ENCODE peak calls at places on chromosome X, in seven cellular contexts. B, V, G, H, R, S and W are unnamed samples.

GRCh38 chrX:137432609-137433008 is 133.3 kb upstream of the ZIC3 start:
- DNase-seq in B (no peak), V (no peak), G (no peak), H (peak), R (no peak), S (peak), W (no peak)

GRCh38 chrX:13092455-13092941 is 48.1 kb upstream of the FAM9C start:
- DNase-seq in B (peak), V (peak), G (no peak), H (no peak), R (peak), S (no peak), W (no peak)

GRCh38 chrX:2371026-2371778 is 129.6 kb downstream of the DHRSX start:
- DNase-seq in B (no peak), V (no peak), G (no peak), H (no peak), R (no peak), S (no peak), W (no peak)

GRCh38 chrX:123590842-123591491 is 141.9 kb downstream of the THOC2 start:
- DNase-seq in B (no peak), V (no peak), G (no peak), H (peak), R (no peak), S (peak), W (no peak)

GRCh38 chrX:10117864-10118377 is 38.9 kb upstream of the CLCN4 start:
- DNase-seq in B (no peak), V (no peak), G (no peak), H (no peak), R (no peak), S (no peak), W (no peak)

GRCh38 chrX:66166671-66167070 is 2.6 kb downstream of the HEPH start:
- DNase-seq in B (no peak), V (no peak), G (no peak), H (no peak), R (no peak), S (no peak), W (no peak)

GRCh38 chrX:9166566-9166909 is 132.6 kb upstream of the FAM9B start:
- DNase-seq in B (no peak), V (no peak), G (peak), H (no peak), R (no peak), S (no peak), W (no peak)

GRCh38 chrX:39167791-39168190 is 366.5 kb downstream of the MID1IP1 start:
- DNase-seq in B (no peak), V (no peak), G (no peak), H (no peak), R (no peak), S (peak), W (no peak)

GRCh38 chrX:65871671-65872311 is 168.1 kb downstream of the VSIG4 start:
- DNase-seq in B (no peak), V (peak), G (no peak), H (peak), R (no peak), S (peak), W (no peak)

DNA sequence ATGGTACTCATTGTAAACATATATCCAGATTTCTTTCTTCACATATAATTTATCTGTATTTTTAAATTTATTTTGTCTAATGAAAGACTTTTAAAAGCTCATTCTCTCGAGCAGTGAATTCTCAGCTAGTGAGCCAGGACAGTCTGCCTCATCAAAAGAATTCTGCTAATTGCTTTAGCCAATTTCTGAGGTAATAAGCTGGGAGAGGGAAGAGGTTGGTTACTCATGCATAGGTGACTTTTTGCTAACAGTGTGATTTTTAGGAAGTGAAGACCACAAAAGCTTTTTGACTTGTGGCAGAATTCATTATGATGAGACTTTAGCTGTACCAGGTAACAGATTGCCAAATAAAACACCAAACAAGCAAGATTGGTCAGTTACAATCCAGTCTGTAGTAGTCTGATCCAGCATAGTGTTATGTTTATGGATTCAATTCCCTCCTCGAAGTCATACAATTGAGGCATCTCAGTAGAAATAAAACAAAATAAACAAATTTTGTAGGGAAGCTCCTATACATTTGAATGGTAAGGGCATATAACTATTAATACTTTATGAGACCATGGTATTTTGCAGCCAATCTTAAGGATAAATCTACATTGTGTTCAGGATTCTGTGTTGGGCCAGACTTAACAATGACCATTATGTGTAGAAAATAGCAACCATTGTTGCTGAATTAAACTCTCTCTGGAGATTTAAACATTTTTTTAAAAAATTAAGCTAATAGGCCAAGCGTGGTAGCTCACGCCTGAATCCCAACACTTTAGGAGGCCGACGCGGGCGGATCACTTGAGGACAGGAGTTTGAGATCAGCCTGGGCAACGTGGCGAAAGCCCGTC is 21.3 kb downstream of the PLS3 start:
- DNase-seq in B (no peak), V (no peak), G (no peak), H (peak), R (no peak), S (no peak), W (no peak)
- H3K4me3 ChIP-seq in B (no peak), V (no peak), G (no peak), H (no peak), R (no peak), S (no peak), W (no peak)

DNA sequence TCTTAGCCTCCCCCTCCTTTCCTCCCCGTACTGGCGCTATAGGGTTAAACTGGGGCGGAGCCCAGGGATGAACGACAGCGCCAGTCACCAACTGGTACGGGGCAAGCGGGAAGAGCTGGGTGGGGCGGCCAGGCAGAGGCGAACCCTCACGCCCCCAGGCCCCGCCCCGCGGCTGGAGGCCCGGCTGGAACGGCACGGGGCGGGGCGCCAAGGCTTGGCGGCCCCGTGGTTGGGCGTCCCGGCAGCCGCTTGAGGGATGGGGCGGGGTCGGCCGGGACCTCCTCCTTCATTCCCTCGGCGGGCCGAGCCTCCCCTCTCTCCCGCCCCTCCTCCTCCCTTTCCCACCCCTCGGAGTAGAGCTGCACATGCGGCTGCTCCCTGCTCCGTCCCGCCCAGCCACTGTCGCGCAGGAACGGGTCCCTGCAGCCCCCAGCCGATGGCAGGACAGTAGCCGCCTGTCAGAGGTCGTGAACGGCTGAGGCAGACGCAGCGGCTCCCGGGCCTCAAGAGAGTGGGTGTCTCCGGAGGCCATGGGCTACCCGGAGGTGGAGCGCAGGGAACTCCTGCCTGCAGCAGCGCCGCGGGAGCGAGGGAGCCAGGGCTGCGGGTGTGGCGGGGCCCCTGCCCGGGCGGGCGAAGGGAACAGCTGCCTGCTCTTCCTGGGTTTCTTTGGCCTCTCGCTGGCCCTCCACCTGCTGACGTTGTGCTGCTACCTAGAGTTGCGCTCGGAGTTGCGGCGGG is at the start of gene EDA:
- DNase-seq in B (peak), V (peak), G (peak), H (peak), R (peak), S (peak), W (peak)
- H3K4me3 ChIP-seq in B (no peak), V (peak), G (peak), H (peak), R (peak), S (peak), W (peak)

GRCh38 chrX:119500061-119500800 is 32.0 kb downstream of the SLC25A5 start:
- DNase-seq in B (no peak), V (no peak), G (no peak), H (no peak), R (no peak), S (no peak), W (no peak)

GRCh38 chrX:119503484-119503861 is 35.2 kb downstream of the SLC25A5 start:
- DNase-seq in B (no peak), V (no peak), G (peak), H (peak), R (no peak), S (peak), W (peak)

GRCh38 chrX:119501511-119502148 is 33.4 kb downstream of the SLC25A5 start:
- DNase-seq in B (no peak), V (no peak), G (no peak), H (peak), R (no peak), S (peak), W (no peak)

GRCh38 chrX:119505945-119506344 is 37.7 kb downstream of the SLC25A5 start:
- DNase-seq in B (no peak), V (no peak), G (peak), H (no peak), R (no peak), S (no peak), W (no peak)

DNA sequence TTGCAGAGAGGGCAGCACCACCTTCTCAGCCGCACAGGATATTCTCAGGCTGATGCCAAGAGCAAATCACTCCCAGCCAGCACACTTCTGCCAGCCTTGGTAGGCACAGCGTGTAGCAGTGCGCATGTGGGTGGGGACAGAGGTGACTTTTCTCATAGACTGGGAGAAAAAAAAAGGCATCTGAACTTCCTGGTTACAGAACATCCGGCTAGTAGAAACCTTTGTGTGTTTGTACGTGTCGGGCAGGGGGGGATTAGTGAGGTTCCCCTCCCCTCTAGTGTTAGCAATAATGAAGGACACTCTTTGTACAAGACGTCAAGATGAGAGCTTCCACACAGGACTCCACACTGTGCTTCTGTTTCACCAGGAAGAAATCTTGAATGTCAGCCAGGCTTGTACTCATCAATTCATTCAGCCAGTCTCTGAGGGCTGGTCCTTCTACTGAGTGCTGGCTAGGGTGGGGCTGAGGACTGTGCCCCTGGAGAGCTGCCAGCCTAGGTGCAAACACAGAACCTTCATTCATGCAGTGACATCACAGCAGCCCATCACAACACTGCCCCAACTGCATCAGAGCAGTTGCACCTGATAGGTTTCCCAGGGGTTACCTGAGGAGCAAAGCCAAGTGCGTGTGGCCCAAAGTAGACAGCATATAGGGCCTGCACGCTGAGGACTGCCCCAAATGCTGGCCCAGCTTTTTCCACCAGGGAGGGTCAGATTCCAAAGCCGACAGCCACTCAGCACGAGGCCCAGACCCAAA is 34.7 kb downstream of the SLC25A5 start:
- DNase-seq in B (peak), V (peak), G (peak), H (peak), R (no peak), S (peak), W (peak)
- H3K4me3 ChIP-seq in B (no peak), V (no peak), G (no peak), H (no peak), R (no peak), S (peak), W (no peak)

GRCh38 chrX:11665144-11666040 is at the start of gene ARHGAP6:
- DNase-seq in B (no peak), V (peak), G (peak), H (peak), R (no peak), S (peak), W (no peak)

GRCh38 chrX:11672213-11672612 is 6.5 kb upstream of the ARHGAP6 start:
- DNase-seq in B (no peak), V (no peak), G (no peak), H (no peak), R (no peak), S (no peak), W (no peak)

GRCh38 chrX:11667286-11667685 is 1.6 kb upstream of the ARHGAP6 start:
- DNase-seq in B (no peak), V (no peak), G (no peak), H (no peak), R (no peak), S (no peak), W (no peak)

GRCh38 chrX:11666180-11666579 is 460 bp upstream of the ARHGAP6 start:
- DNase-seq in B (no peak), V (no peak), G (no peak), H (no peak), R (no peak), S (no peak), W (no peak)

DNA sequence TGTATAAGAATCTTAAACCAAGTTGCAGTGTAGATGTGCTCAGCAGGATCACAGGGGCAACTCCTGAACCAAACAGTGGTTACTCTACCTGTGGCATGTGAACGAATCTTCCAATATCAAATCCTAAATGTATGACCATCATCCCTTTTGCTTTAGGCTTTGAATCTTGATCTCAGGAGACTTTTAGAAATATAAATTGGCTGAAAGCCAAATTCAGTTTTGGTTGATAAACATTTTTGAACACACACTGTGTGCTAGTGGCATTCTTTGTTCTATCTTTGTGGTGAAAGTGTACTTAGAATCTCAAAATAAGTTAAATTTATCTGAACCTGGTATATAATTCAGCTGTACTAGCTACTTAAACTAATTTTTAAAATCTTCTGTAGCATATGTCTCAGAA is 4.6 kb upstream of the ARHGAP6 start:
- DNase-seq in B (no peak), V (no peak), G (no peak), H (no peak), R (no peak), S (no peak), W (no peak)
- H3K4me3 ChIP-seq in B (no peak), V (no peak), G (no peak), H (no peak), R (no peak), S (no peak), W (no peak)